ENCODE peak calls at places on chromosomes 7 and 10, in six cellular contexts. One of them, this sample, is unnamed.

GRCh38 chr10:61904711-61905445 is 3.4 kb downstream of the ARID5B start:
- DNase-seq in activated CD8-positive, alpha-beta T cell treated with anti-CD3 and anti-CD28 coated beads for 36 hours: peak
- DNase-seq in WTC11: no peak
- DNase-seq in prostate gland: no peak
- DNase-seq in AG04449: no peak
- DNase-seq in AG09309: peak
- DNase-seq in this sample: peak

GRCh38 chr7:27129729-27130539 is 623 bp downstream of the HOXA4 start:
- DNase-seq in activated CD8-positive, alpha-beta T cell treated with anti-CD3 and anti-CD28 coated beads for 36 hours: no peak
- DNase-seq in WTC11: no peak
- DNase-seq in prostate gland: no peak
- DNase-seq in AG04449: no peak
- DNase-seq in AG09309: no peak
- DNase-seq in this sample: peak

GRCh38 chr7:10299384-10299783 is 674.3 kb upstream of the PHF14 start:
- DNase-seq in activated CD8-positive, alpha-beta T cell treated with anti-CD3 and anti-CD28 coated beads for 36 hours: no peak
- DNase-seq in WTC11: no peak
- DNase-seq in prostate gland: no peak
- DNase-seq in AG04449: no peak
- DNase-seq in AG09309: no peak
- DNase-seq in this sample: no peak

GRCh38 chr7:17369686-17370426 is 71.4 kb downstream of the AHR start:
- DNase-seq in activated CD8-positive, alpha-beta T cell treated with anti-CD3 and anti-CD28 coated beads for 36 hours: no peak
- DNase-seq in WTC11: no peak
- DNase-seq in prostate gland: peak
- DNase-seq in AG04449: peak
- DNase-seq in AG09309: peak
- DNase-seq in this sample: no peak

GRCh38 chr10:63157845-63158624 is 24.9 kb downstream of the NRBF2 start:
- DNase-seq in activated CD8-positive, alpha-beta T cell treated with anti-CD3 and anti-CD28 coated beads for 36 hours: peak
- DNase-seq in WTC11: peak
- DNase-seq in prostate gland: peak
- DNase-seq in AG04449: peak
- DNase-seq in AG09309: peak
- DNase-seq in this sample: peak

GRCh38 chr10:11192304-11193018 is 174.8 kb downstream of the CELF2 start:
- DNase-seq in activated CD8-positive, alpha-beta T cell treated with anti-CD3 and anti-CD28 coated beads for 36 hours: no peak
- DNase-seq in WTC11: peak
- DNase-seq in prostate gland: no peak
- DNase-seq in AG04449: no peak
- DNase-seq in AG09309: no peak
- DNase-seq in this sample: no peak

GRCh38 chr7:136887317-136887716 is 18.9 kb downstream of the CHRM2 start:
- DNase-seq in activated CD8-positive, alpha-beta T cell treated with anti-CD3 and anti-CD28 coated beads for 36 hours: no peak
- DNase-seq in WTC11: no peak
- DNase-seq in prostate gland: no peak
- DNase-seq in AG04449: no peak
- DNase-seq in AG09309: no peak
- DNase-seq in this sample: no peak

GRCh38 chr10:77378950-77379349 is 258.7 kb downstream of the KCNMA1 start:
- DNase-seq in activated CD8-positive, alpha-beta T cell treated with anti-CD3 and anti-CD28 coated beads for 36 hours: no peak
- DNase-seq in WTC11: no peak
- DNase-seq in prostate gland: no peak
- DNase-seq in AG04449: no peak
- DNase-seq in AG09309: no peak
- DNase-seq in this sample: no peak

GRCh38 chr7:72925546-72926120 is 738 bp downstream of the POM121 start:
- DNase-seq in activated CD8-positive, alpha-beta T cell treated with anti-CD3 and anti-CD28 coated beads for 36 hours: no peak
- DNase-seq in WTC11: no peak
- DNase-seq in prostate gland: no peak
- DNase-seq in AG04449: no peak
- DNase-seq in AG09309: no peak
- DNase-seq in this sample: no peak

GRCh38 chr7:82173400-82174021 is 270.1 kb downstream of the CACNA2D1 start:
- DNase-seq in activated CD8-positive, alpha-beta T cell treated with anti-CD3 and anti-CD28 coated beads for 36 hours: no peak
- DNase-seq in WTC11: no peak
- DNase-seq in prostate gland: no peak
- DNase-seq in AG04449: no peak
- DNase-seq in AG09309: no peak
- DNase-seq in this sample: no peak

GRCh38 chr10:52319926-52320325 is 5.8 kb downstream of the DKK1 start:
- DNase-seq in activated CD8-positive, alpha-beta T cell treated with anti-CD3 and anti-CD28 coated beads for 36 hours: no peak
- DNase-seq in WTC11: no peak
- DNase-seq in prostate gland: no peak
- DNase-seq in AG04449: no peak
- DNase-seq in AG09309: no peak
- DNase-seq in this sample: no peak

GRCh38 chr10:95445223-95445836 is 115.8 kb downstream of the SORBS1 start:
- DNase-seq in activated CD8-positive, alpha-beta T cell treated with anti-CD3 and anti-CD28 coated beads for 36 hours: no peak
- DNase-seq in WTC11: no peak
- DNase-seq in prostate gland: peak
- DNase-seq in AG04449: peak
- DNase-seq in AG09309: peak
- DNase-seq in this sample: no peak

DNA sequence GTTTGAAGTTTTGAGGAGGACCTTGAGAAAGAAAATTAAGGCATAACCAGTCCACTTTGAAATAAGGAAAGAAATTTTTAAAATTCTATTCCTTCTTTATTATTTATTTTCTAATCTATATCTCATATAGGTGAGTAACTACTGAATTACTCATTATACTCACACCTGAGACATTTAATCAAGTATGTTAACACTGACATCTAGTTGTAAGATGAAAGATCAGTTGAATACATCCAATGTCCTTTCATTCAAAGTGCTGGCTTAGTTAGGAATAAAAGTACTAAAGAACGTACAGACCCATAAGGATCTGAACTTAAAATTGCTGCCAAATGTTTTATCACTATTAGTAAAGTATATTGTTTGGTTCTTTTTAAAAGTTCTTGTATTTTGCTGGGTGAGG is 23.5 kb downstream of the TRDMT1 start:
- DNase-seq in activated CD8-positive, alpha-beta T cell treated with anti-CD3 and anti-CD28 coated beads for 36 hours: no peak
- DNase-seq in WTC11: no peak
- DNase-seq in prostate gland: no peak
- DNase-seq in AG04449: no peak
- DNase-seq in AG09309: no peak
- DNase-seq in this sample: no peak
- TF ChIP-seq CTCF in activated CD8-positive, alpha-beta T cell treated with anti-CD3 and anti-CD28 coated beads for 36 hours: no peak
- TF ChIP-seq CTCF in WTC11: no peak
- TF ChIP-seq CTCF in prostate gland: no peak
- TF ChIP-seq CTCF in AG04449: no peak
- TF ChIP-seq CTCF in AG09309: no peak
- TF ChIP-seq CTCF in this sample: no peak

DNA sequence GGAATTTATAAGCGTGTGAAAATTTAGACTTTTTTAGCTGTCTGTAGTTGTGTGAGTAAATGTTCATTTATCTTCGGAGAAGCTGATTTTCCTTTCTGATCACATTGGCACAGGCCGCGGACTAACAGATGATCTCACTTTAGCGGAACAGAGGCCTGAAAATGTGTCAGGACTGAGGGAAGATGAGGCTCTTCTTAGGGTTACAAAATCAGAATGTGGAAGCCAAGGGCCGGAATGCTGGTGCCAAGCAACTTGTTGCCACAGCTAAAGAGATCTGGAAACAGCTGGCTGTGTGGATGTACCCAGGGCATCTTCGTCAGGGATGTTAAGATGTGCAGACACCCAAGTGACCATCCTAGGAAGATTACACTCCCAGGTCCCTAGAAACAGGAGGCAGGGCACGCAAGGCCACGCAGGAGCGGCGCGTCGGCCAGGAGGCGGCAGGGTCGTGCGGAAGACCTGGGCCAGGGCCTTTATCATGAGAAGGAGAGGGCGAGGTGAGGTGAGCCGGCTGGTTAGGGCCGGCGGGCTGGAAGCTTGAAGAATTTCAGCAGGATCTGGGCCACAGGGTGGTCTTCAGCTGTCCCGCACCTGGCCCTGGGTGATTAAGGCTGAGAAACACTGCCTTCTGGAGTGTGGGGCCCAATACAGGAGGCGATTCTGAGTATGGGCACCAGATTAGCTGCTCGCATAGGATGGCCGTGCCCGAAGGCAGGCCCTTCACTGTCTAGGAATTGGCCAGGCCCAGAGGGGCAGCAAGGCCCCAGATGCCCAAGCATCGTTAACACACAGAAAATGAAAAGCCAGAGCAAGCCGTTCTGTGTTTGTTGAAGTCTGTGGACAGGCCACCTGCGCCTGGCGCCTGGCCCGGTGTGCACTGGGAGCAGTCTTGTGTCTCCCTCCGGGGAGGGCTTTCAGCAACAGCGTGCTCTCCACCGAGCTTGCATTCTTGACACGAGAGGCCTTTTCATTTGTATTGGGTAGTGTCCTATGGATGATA is 34.9 kb upstream of the TTYH3 start:
- DNase-seq in activated CD8-positive, alpha-beta T cell treated with anti-CD3 and anti-CD28 coated beads for 36 hours: no peak
- DNase-seq in WTC11: no peak
- DNase-seq in prostate gland: no peak
- DNase-seq in AG04449: no peak
- DNase-seq in AG09309: no peak
- DNase-seq in this sample: no peak
- TF ChIP-seq CTCF in activated CD8-positive, alpha-beta T cell treated with anti-CD3 and anti-CD28 coated beads for 36 hours: no peak
- TF ChIP-seq CTCF in WTC11: no peak
- TF ChIP-seq CTCF in prostate gland: no peak
- TF ChIP-seq CTCF in AG04449: no peak
- TF ChIP-seq CTCF in AG09309: no peak
- TF ChIP-seq CTCF in this sample: no peak

GRCh38 chr10:84783386-84783785 is 455.0 kb downstream of the CCSER2 start:
- DNase-seq in activated CD8-positive, alpha-beta T cell treated with anti-CD3 and anti-CD28 coated beads for 36 hours: peak
- DNase-seq in WTC11: peak
- DNase-seq in prostate gland: no peak
- DNase-seq in AG04449: peak
- DNase-seq in AG09309: no peak
- DNase-seq in this sample: peak
- TF ChIP-seq CTCF in activated CD8-positive, alpha-beta T cell treated with anti-CD3 and anti-CD28 coated beads for 36 hours: peak
- TF ChIP-seq CTCF in WTC11: peak
- TF ChIP-seq CTCF in prostate gland: no peak
- TF ChIP-seq CTCF in AG04449: peak
- TF ChIP-seq CTCF in AG09309: peak
- TF ChIP-seq CTCF in this sample: peak

DNA sequence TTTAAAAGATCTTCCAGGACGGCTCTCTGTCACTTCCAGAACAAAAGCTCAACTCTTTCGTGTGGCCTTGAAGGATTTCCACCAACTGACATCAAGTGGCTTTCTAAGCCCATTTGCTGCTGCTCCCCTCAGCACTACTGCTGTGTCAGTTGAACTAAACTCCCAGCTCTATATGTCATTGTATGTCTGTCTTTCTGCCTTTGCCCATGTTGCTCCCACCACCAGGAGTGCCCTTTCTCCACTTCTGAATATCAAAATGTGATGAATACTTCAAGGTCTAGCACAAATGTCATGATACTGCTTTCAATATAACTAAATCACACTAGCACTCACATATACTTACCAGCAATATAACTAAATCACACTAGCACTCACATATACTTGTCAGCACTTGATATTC is 138.3 kb downstream of the ATXN7L1 start:
- DNase-seq in activated CD8-positive, alpha-beta T cell treated with anti-CD3 and anti-CD28 coated beads for 36 hours: no peak
- DNase-seq in WTC11: no peak
- DNase-seq in prostate gland: no peak
- DNase-seq in AG04449: no peak
- DNase-seq in AG09309: no peak
- DNase-seq in this sample: no peak
- TF ChIP-seq CTCF in activated CD8-positive, alpha-beta T cell treated with anti-CD3 and anti-CD28 coated beads for 36 hours: no peak
- TF ChIP-seq CTCF in WTC11: no peak
- TF ChIP-seq CTCF in prostate gland: no peak
- TF ChIP-seq CTCF in AG04449: no peak
- TF ChIP-seq CTCF in AG09309: peak
- TF ChIP-seq CTCF in this sample: no peak

GRCh38 chr7:157884461-157885062 is 547.8 kb downstream of the DNAJB6 start:
- DNase-seq in activated CD8-positive, alpha-beta T cell treated with anti-CD3 and anti-CD28 coated beads for 36 hours: no peak
- DNase-seq in WTC11: no peak
- DNase-seq in prostate gland: no peak
- DNase-seq in AG04449: no peak
- DNase-seq in AG09309: no peak
- DNase-seq in this sample: no peak
- TF ChIP-seq CTCF in activated CD8-positive, alpha-beta T cell treated with anti-CD3 and anti-CD28 coated beads for 36 hours: no peak
- TF ChIP-seq CTCF in WTC11: no peak
- TF ChIP-seq CTCF in prostate gland: no peak
- TF ChIP-seq CTCF in AG04449: no peak
- TF ChIP-seq CTCF in AG09309: no peak
- TF ChIP-seq CTCF in this sample: no peak

GRCh38 chr7:38368191-38368605 is 94.8 kb upstream of the TARP start:
- DNase-seq in activated CD8-positive, alpha-beta T cell treated with anti-CD3 and anti-CD28 coated beads for 36 hours: peak
- DNase-seq in WTC11: peak
- DNase-seq in prostate gland: peak
- DNase-seq in AG04449: peak
- DNase-seq in AG09309: no peak
- DNase-seq in this sample: peak
- TF ChIP-seq CTCF in activated CD8-positive, alpha-beta T cell treated with anti-CD3 and anti-CD28 coated beads for 36 hours: peak
- TF ChIP-seq CTCF in WTC11: peak
- TF ChIP-seq CTCF in prostate gland: no peak
- TF ChIP-seq CTCF in AG04449: peak
- TF ChIP-seq CTCF in AG09309: peak
- TF ChIP-seq CTCF in this sample: peak

GRCh38 chr10:70920519-70920918 is 32.2 kb upstream of the PCBD1 start:
- DNase-seq in activated CD8-positive, alpha-beta T cell treated with anti-CD3 and anti-CD28 coated beads for 36 hours: no peak
- DNase-seq in WTC11: no peak
- DNase-seq in prostate gland: peak
- DNase-seq in AG04449: no peak
- DNase-seq in AG09309: no peak
- DNase-seq in this sample: no peak
- TF ChIP-seq CTCF in activated CD8-positive, alpha-beta T cell treated with anti-CD3 and anti-CD28 coated beads for 36 hours: no peak
- TF ChIP-seq CTCF in WTC11: no peak
- TF ChIP-seq CTCF in prostate gland: no peak
- TF ChIP-seq CTCF in AG04449: no peak
- TF ChIP-seq CTCF in AG09309: no peak
- TF ChIP-seq CTCF in this sample: no peak